ENCODE peak calls at places on chromosome 6, in nine cellular contexts. J is PC-3, C is GM23248, G is neural progenitor cell, U is HCT116, O is SK-N-SH, X is hepatocyte, Q is OCI-LY7, M is MM.1S. S is an unnamed sample.

GRCh38 chr6:52362443-52363221 is 681 bp downstream of the PAQR8 start:
- DNase-seq in J (no peak), C (peak), G (peak), U (no peak), O (peak), X (peak), Q (peak), M (no peak), S (peak)

GRCh38 chr6:143578054-143578453 is 66.5 kb upstream of the FUCA2 start:
- DNase-seq in J (no peak), C (no peak), G (no peak), U (no peak), O (no peak), X (no peak), Q (no peak), M (no peak), S (no peak)

GRCh38 chr6:105352037-105352617 is 50.8 kb downstream of the PREP start:
- DNase-seq in J (no peak), C (no peak), G (no peak), U (no peak), O (peak), X (no peak), Q (no peak), M (no peak), S (no peak)

GRCh38 chr6:167141667-167142432 is 15.9 kb downstream of the GPR31 start:
- DNase-seq in J (peak), C (peak), G (peak), U (peak), O (peak), X (peak), Q (peak), M (peak), S (peak)

GRCh38 chr6:163814494-163815364 is 400.2 kb downstream of the QKI start:
- DNase-seq in J (peak), C (peak), G (no peak), U (no peak), O (no peak), X (peak), Q (peak), M (no peak), S (no peak)

GRCh38 chr6:119463081-119463626 is 113.6 kb upstream of the MAN1A1 start:
- DNase-seq in J (no peak), C (no peak), G (no peak), U (no peak), O (no peak), X (no peak), Q (peak), M (peak), S (no peak)

GRCh38 chr6:3825331-3825831 is 23.8 kb upstream of the FAM50B start:
- DNase-seq in J (peak), C (peak), G (peak), U (no peak), O (no peak), X (peak), Q (no peak), M (no peak), S (peak)

GRCh38 chr6:124885171-124885570 is 77.1 kb upstream of the RNF217 start:
- DNase-seq in J (no peak), C (no peak), G (no peak), U (no peak), O (no peak), X (no peak), Q (no peak), M (no peak), S (no peak)

GRCh38 chr6:53679446-53679933 is 13.9 kb upstream of the KLHL31 start:
- DNase-seq in J (peak), C (peak), G (no peak), U (peak), O (peak), X (peak), Q (peak), M (peak), S (peak)

GRCh38 chr6:145116591-145117178 is 618.6 kb downstream of the EPM2A start:
- DNase-seq in J (peak), C (no peak), G (no peak), U (no peak), O (no peak), X (no peak), Q (no peak), M (no peak), S (no peak)

GRCh38 chr6:5302220-5302946 is 41.1 kb downstream of the FARS2 start:
- DNase-seq in J (no peak), C (no peak), G (no peak), U (no peak), O (peak), X (no peak), Q (no peak), M (no peak), S (no peak)

GRCh38 chr6:122075084-122075760 is 324.2 kb upstream of the HSF2 start:
- DNase-seq in J (no peak), C (no peak), G (no peak), U (no peak), O (no peak), X (no peak), Q (no peak), M (no peak), S (no peak)

GRCh38 chr6:82979657-82980056 is 86.0 kb downstream of the UBE3D start:
- DNase-seq in J (no peak), C (no peak), G (no peak), U (no peak), O (no peak), X (no peak), Q (no peak), M (no peak), S (no peak)

GRCh38 chr6:138406443-138406842 is 2.4 kb downstream of the HEBP2 start:
- DNase-seq in J (peak), C (peak), G (no peak), U (no peak), O (no peak), X (no peak), Q (peak), M (no peak), S (no peak)

GRCh38 chr6:75830959-75831885 is 82.2 kb downstream of the MYO6 start:
- DNase-seq in J (no peak), C (peak), G (no peak), U (no peak), O (no peak), X (no peak), Q (no peak), M (no peak), S (no peak)

GRCh38 chr6:152233547-152234320 is 403.4 kb downstream of the SYNE1 start:
- DNase-seq in J (no peak), C (no peak), G (no peak), U (no peak), O (no peak), X (no peak), Q (no peak), M (no peak), S (no peak)

GRCh38 chr6:4781967-4782537 is 5.8 kb downstream of the CDYL start:
- DNase-seq in J (no peak), C (no peak), G (no peak), U (no peak), O (no peak), X (no peak), Q (no peak), M (no peak), S (no peak)

GRCh38 chr6:11251553-11252358 is 19.3 kb upstream of the NEDD9 start:
- DNase-seq in J (peak), C (peak), G (no peak), U (no peak), O (peak), X (peak), Q (no peak), M (no peak), S (no peak)

GRCh38 chr6:111717621-111718020 is 111.9 kb upstream of the TRAF3IP2 start:
- DNase-seq in J (no peak), C (no peak), G (no peak), U (no peak), O (no peak), X (no peak), Q (no peak), M (no peak), S (no peak)

GRCh38 chr6:143449731-143450452 is 603 bp downstream of the ADAT2 start:
- DNase-seq in J (peak), C (peak), G (peak), U (no peak), O (peak), X (peak), Q (peak), M (peak), S (peak)

GRCh38 chr6:157045831-157046454 is 268.8 kb downstream of the ARID1B start:
- DNase-seq in J (peak), C (peak), G (peak), U (peak), O (peak), X (peak), Q (no peak), M (no peak), S (peak)

GRCh38 chr6:235763-236360 is 56.4 kb upstream of the DUSP22 start:
- DNase-seq in J (no peak), C (peak), G (peak), U (no peak), O (no peak), X (no peak), Q (peak), M (peak), S (peak)

GRCh38 chr6:39769012-39769411 is 23.2 kb upstream of the DAAM2 start:
- DNase-seq in J (no peak), C (no peak), G (no peak), U (no peak), O (no peak), X (no peak), Q (no peak), M (no peak), S (no peak)

GRCh38 chr6:155371230-155371629 is 56.9 kb upstream of the TFB1M start:
- DNase-seq in J (no peak), C (no peak), G (no peak), U (no peak), O (no peak), X (no peak), Q (no peak), M (no peak), S (no peak)

GRCh38 chr6:140794544-140794943 is 1338.2 kb upstream of the GJE1 start:
- DNase-seq in J (no peak), C (no peak), G (no peak), U (no peak), O (no peak), X (no peak), Q (no peak), M (no peak), S (no peak)

GRCh38 chr6:75424610-75425548 is 68.7 kb downstream of the FILIP1 start:
- DNase-seq in J (peak), C (peak), G (no peak), U (no peak), O (no peak), X (no peak), Q (no peak), M (peak), S (no peak)

GRCh38 chr6:12386816-12387215 is 96.7 kb downstream of the EDN1 start:
- DNase-seq in J (no peak), C (peak), G (no peak), U (no peak), O (no peak), X (no peak), Q (no peak), M (no peak), S (no peak)

GRCh38 chr6:37049735-37049989 is 44.2 kb downstream of the FGD2 start:
- DNase-seq in J (no peak), C (no peak), G (no peak), U (no peak), O (no peak), X (no peak), Q (no peak), M (no peak), S (no peak)

GRCh38 chr6:104418839-104419238 is 440.9 kb downstream of the HACE1 start:
- DNase-seq in J (no peak), C (no peak), G (no peak), U (no peak), O (no peak), X (no peak), Q (no peak), M (no peak), S (no peak)

GRCh38 chr6:131059486-131059885 is 3.6 kb downstream of the EPB41L2 start:
- DNase-seq in J (peak), C (peak), G (no peak), U (no peak), O (no peak), X (no peak), Q (no peak), M (no peak), S (no peak)

GRCh38 chr6:13568970-13569369 is 5.4 kb upstream of the SIRT5 start:
- DNase-seq in J (no peak), C (no peak), G (no peak), U (no peak), O (no peak), X (no peak), Q (no peak), M (no peak), S (no peak)

GRCh38 chr6:47180633-47181032 is 129.1 kb downstream of the TNFRSF21 start:
- DNase-seq in J (peak), C (peak), G (no peak), U (peak), O (no peak), X (peak), Q (no peak), M (no peak), S (no peak)

GRCh38 chr6:53492860-53493634 is 51.9 kb downstream of the GCLC start:
- DNase-seq in J (peak), C (peak), G (peak), U (peak), O (peak), X (peak), Q (peak), M (peak), S (peak)

GRCh38 chr6:137874204-137875001 is 7.3 kb downstream of the TNFAIP3 start:
- DNase-seq in J (no peak), C (no peak), G (no peak), U (no peak), O (no peak), X (no peak), Q (no peak), M (no peak), S (no peak)

GRCh38 chr6:11789754-11790153 is 11.2 kb upstream of the ADTRP start:
- DNase-seq in J (no peak), C (no peak), G (no peak), U (no peak), O (no peak), X (no peak), Q (no peak), M (no peak), S (no peak)

GRCh38 chr6:83403191-83403590 is 27.7 kb downstream of the ME1 start:
- DNase-seq in J (no peak), C (no peak), G (no peak), U (no peak), O (no peak), X (no peak), Q (no peak), M (no peak), S (no peak)

GRCh38 chr6:32046450-32047083 is 8.4 kb downstream of the CYP21A2 start:
- DNase-seq in J (peak), C (peak), G (peak), U (no peak), O (peak), X (peak), Q (no peak), M (no peak), S (peak)

GRCh38 chr6:117906905-117907599 is at the start of gene SLC35F1:
- DNase-seq in J (no peak), C (peak), G (peak), U (no peak), O (peak), X (peak), Q (no peak), M (peak), S (peak)

GRCh38 chr6:84417261-84417660 is 189.8 kb upstream of the CEP162 start:
- DNase-seq in J (peak), C (peak), G (no peak), U (no peak), O (no peak), X (no peak), Q (no peak), M (no peak), S (no peak)

GRCh38 chr6:7106752-7107577 is 796 bp upstream of the RREB1 start:
- DNase-seq in J (peak), C (peak), G (peak), U (no peak), O (no peak), X (peak), Q (peak), M (no peak), S (peak)
- H3K27ac ChIP-seq in J (peak), C (peak), G (no peak), U (peak), O (peak), X (peak), Q (no peak), M (no peak), S (no peak)

GRCh38 chr6:69832558-69832957 is 33.8 kb upstream of the COL19A1 start:
- DNase-seq in J (no peak), C (no peak), G (no peak), U (no peak), O (no peak), X (no peak), Q (no peak), M (no peak), S (no peak)

DNA sequence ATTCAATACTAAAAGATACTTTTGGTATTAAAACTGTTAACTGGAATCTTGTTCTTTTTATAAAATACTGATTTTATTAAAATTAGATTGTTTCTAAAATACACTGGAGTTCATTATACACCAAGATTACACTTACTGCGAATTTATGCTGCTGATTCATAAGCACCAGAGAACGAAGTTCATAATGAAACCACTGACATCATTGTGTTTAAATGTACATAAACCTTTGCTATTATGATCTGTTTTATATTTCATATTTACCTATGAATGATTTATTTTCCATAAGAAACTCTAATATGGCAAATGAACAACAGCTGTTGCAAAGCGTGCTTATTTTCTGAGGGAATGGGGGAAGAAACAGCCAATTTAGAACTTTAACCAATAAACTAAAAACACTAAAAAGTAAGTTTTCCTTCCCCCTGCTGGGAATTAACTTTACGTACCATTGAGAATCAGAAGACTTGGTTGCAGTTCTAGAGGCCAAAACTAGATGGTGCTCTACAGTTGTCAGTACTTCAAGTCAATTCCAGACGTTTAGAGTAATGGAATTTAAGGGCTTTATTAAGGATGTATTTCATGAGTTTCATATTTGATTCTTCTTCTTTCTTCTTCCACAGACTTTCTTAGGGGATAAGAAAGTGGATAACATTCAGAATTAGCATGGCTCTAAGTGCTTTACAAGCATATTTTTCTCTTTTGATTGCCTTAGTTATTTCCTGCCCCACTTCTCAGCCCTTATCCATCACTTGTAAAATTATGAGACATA is 30.8 kb upstream of the COL19A1 start:
- DNase-seq in J (peak), C (peak), G (peak), U (peak), O (peak), X (peak), Q (peak), M (peak), S (peak)
- TF ChIP-seq EZH2phosphoT487 in J (no peak), C (no peak), G (no peak), U (no peak), O (no peak), X (no peak), Q (no peak), M (no peak), S (no peak)

GRCh38 chr6:98836025-98836961 is 1.9 kb downstream of the POU3F2 start:
- DNase-seq in J (no peak), C (no peak), G (peak), U (no peak), O (no peak), X (no peak), Q (no peak), M (no peak), S (peak)
- H3K27ac ChIP-seq in J (no peak), C (no peak), G (no peak), U (no peak), O (no peak), X (no peak), Q (no peak), M (no peak), S (no peak)

GRCh38 chr6:79993012-79993910 is 11.2 kb upstream of the TTK start:
- DNase-seq in J (no peak), C (no peak), G (no peak), U (no peak), O (no peak), X (no peak), Q (no peak), M (no peak), S (peak)
- TF ChIP-seq EZH2phosphoT487 in J (no peak), C (no peak), G (no peak), U (no peak), O (no peak), X (no peak), Q (no peak), M (no peak), S (no peak)

GRCh38 chr6:25369043-25369442 is 89.9 kb downstream of the CARMIL1 start:
- DNase-seq in J (no peak), C (no peak), G (no peak), U (no peak), O (no peak), X (no peak), Q (no peak), M (no peak), S (no peak)
- H3K27ac ChIP-seq in J (no peak), C (no peak), G (no peak), U (no peak), O (no peak), X (peak), Q (peak), M (peak), S (peak)

DNA sequence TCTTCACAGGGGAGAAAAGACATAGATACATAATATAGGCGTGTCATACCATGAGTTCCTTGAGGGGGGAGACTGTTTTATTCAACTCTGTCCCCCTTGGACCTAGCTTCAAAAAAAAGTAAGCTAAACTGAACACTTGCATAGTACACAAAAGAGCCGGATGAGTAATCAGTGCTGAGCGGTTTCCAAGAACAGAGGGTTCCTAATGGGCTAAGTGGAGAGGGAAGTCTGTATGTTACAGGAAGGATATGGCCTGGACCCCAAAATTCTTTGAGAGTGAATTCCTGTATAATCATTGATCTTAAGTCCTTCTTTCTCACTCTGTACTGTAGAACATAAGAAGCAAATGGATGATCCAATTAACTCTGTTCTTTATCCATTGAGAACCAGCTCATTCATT is 324.7 kb upstream of the CNR1 start:
- DNase-seq in J (peak), C (peak), G (no peak), U (no peak), O (no peak), X (no peak), Q (no peak), M (no peak), S (no peak)
- TF ChIP-seq EZH2phosphoT487 in J (no peak), C (no peak), G (no peak), U (no peak), O (no peak), X (no peak), Q (no peak), M (no peak), S (no peak)

DNA sequence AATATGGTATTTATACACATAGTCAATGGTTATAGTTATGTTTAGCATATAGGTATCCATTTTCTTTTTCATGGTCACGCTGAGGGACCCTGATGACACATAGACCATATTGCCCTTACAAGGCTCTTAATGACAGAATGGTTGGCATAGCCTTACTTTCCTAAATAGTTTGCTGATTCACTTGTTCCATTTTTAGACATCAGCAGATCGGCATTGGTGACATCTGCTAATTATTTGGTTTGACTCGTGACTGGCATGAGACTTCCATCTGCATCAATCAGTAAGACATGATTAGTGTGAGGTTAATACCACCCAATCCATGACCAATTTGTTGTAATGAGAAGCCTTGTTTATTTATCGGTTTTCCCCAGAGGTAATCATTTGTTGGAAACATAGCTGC is 309.7 kb downstream of the ALDH8A1 start:
- DNase-seq in J (no peak), C (peak), G (no peak), U (no peak), O (no peak), X (no peak), Q (no peak), M (peak), S (no peak)
- H3K27ac ChIP-seq in J (no peak), C (no peak), G (no peak), U (no peak), O (no peak), X (no peak), Q (no peak), M (no peak), S (no peak)

GRCh38 chr6:135640449-135641111 is 143.0 kb upstream of the AHI1 start:
- DNase-seq in J (no peak), C (no peak), G (no peak), U (no peak), O (no peak), X (no peak), Q (no peak), M (no peak), S (no peak)
- TF ChIP-seq EZH2phosphoT487 in J (no peak), C (no peak), G (no peak), U (no peak), O (no peak), X (no peak), Q (no peak), M (no peak), S (no peak)

GRCh38 chr6:41892921-41893564 is 2.1 kb downstream of the USP49 start:
- DNase-seq in J (no peak), C (no peak), G (peak), U (no peak), O (no peak), X (no peak), Q (no peak), M (no peak), S (no peak)
- H3K27ac ChIP-seq in J (no peak), C (no peak), G (no peak), U (no peak), O (no peak), X (no peak), Q (no peak), M (no peak), S (no peak)

GRCh38 chr6:168634928-168635327 is 193.9 kb downstream of the SMOC2 start:
- DNase-seq in J (no peak), C (no peak), G (no peak), U (no peak), O (no peak), X (no peak), Q (no peak), M (no peak), S (no peak)
- TF ChIP-seq EZH2phosphoT487 in J (no peak), C (no peak), G (no peak), U (no peak), O (no peak), X (no peak), Q (no peak), M (no peak), S (no peak)

S was measured in GM23338.